ENCODE peak calls at places on chromosomes 13 and 19, in six cellular contexts. One of them, this sample, is unnamed.

GRCh38 chr19:1266818-1267440 is 2.2 kb upstream of the CIRBP start:
- DNase-seq in stimulated activated CD8-positive, alpha-beta memory T cell treated with anti-CD3 and anti-CD28 coated beads, Interleukin-2, amount 100 ng/mL, for 48 hours: peak; percentile 64
- DNase-seq in NCI-H1105: peak; percentile 33
- DNase-seq in WTC11: peak; percentile 79
- DNase-seq in mesendoderm: peak; percentile 55
- DNase-seq in cardiac muscle cell: peak; percentile 77
- DNase-seq in this sample: peak; percentile 68

GRCh38 chr13:51396352-51396751 is 56.5 kb downstream of the INTS6 start:
- DNase-seq in stimulated activated CD8-positive, alpha-beta memory T cell treated with anti-CD3 and anti-CD28 coated beads, Interleukin-2, amount 100 ng/mL, for 48 hours: no peak
- DNase-seq in NCI-H1105: no peak
- DNase-seq in WTC11: no peak
- DNase-seq in mesendoderm: no peak
- DNase-seq in cardiac muscle cell: no peak
- DNase-seq in this sample: no peak

GRCh38 chr19:611506-611869 is 21.8 kb downstream of the HCN2 start:
- DNase-seq in stimulated activated CD8-positive, alpha-beta memory T cell treated with anti-CD3 and anti-CD28 coated beads, Interleukin-2, amount 100 ng/mL, for 48 hours: peak; percentile 58
- DNase-seq in NCI-H1105: no peak
- DNase-seq in WTC11: no peak
- DNase-seq in mesendoderm: no peak
- DNase-seq in cardiac muscle cell: no peak
- DNase-seq in this sample: peak; percentile 38

GRCh38 chr19:13644648-13645047 is 119.7 kb upstream of the MRI1 start:
- DNase-seq in stimulated activated CD8-positive, alpha-beta memory T cell treated with anti-CD3 and anti-CD28 coated beads, Interleukin-2, amount 100 ng/mL, for 48 hours: no peak
- DNase-seq in NCI-H1105: no peak
- DNase-seq in WTC11: no peak
- DNase-seq in mesendoderm: peak; percentile 22
- DNase-seq in cardiac muscle cell: no peak
- DNase-seq in this sample: no peak

GRCh38 chr19:11995174-11995573 is 30.3 kb downstream of the ZNF763 start:
- DNase-seq in stimulated activated CD8-positive, alpha-beta memory T cell treated with anti-CD3 and anti-CD28 coated beads, Interleukin-2, amount 100 ng/mL, for 48 hours: no peak
- DNase-seq in NCI-H1105: no peak
- DNase-seq in WTC11: no peak
- DNase-seq in mesendoderm: peak; percentile 79
- DNase-seq in cardiac muscle cell: no peak
- DNase-seq in this sample: no peak

GRCh38 chr13:33188093-33188882 is 97.3 kb downstream of the STARD13 start:
- DNase-seq in stimulated activated CD8-positive, alpha-beta memory T cell treated with anti-CD3 and anti-CD28 coated beads, Interleukin-2, amount 100 ng/mL, for 48 hours: no peak
- DNase-seq in NCI-H1105: no peak
- DNase-seq in WTC11: no peak
- DNase-seq in mesendoderm: no peak
- DNase-seq in cardiac muscle cell: no peak
- DNase-seq in this sample: no peak

GRCh38 chr13:48477191-48477855 is 55.6 kb downstream of the RCBTB2 start:
- DNase-seq in stimulated activated CD8-positive, alpha-beta memory T cell treated with anti-CD3 and anti-CD28 coated beads, Interleukin-2, amount 100 ng/mL, for 48 hours: no peak
- DNase-seq in NCI-H1105: no peak
- DNase-seq in WTC11: no peak
- DNase-seq in mesendoderm: no peak
- DNase-seq in cardiac muscle cell: no peak
- DNase-seq in this sample: no peak

GRCh38 chr13:44818428-44818827 is 170.8 kb downstream of the NUFIP1 start:
- DNase-seq in stimulated activated CD8-positive, alpha-beta memory T cell treated with anti-CD3 and anti-CD28 coated beads, Interleukin-2, amount 100 ng/mL, for 48 hours: no peak
- DNase-seq in NCI-H1105: no peak
- DNase-seq in WTC11: no peak
- DNase-seq in mesendoderm: peak; percentile 93
- DNase-seq in cardiac muscle cell: peak; percentile 20
- DNase-seq in this sample: peak; percentile 46

GRCh38 chr19:8490873-8491272 is 11.6 kb downstream of the PRAM1 start:
- DNase-seq in stimulated activated CD8-positive, alpha-beta memory T cell treated with anti-CD3 and anti-CD28 coated beads, Interleukin-2, amount 100 ng/mL, for 48 hours: no peak
- DNase-seq in NCI-H1105: no peak
- DNase-seq in WTC11: no peak
- DNase-seq in mesendoderm: no peak
- DNase-seq in cardiac muscle cell: no peak
- DNase-seq in this sample: no peak

GRCh38 chr19:982567-983170 is 1.5 kb upstream of the WDR18 start:
- DNase-seq in stimulated activated CD8-positive, alpha-beta memory T cell treated with anti-CD3 and anti-CD28 coated beads, Interleukin-2, amount 100 ng/mL, for 48 hours: peak; percentile 74
- DNase-seq in NCI-H1105: peak; percentile 50
- DNase-seq in WTC11: peak; percentile 86
- DNase-seq in mesendoderm: peak; percentile 70
- DNase-seq in cardiac muscle cell: peak; percentile 84
- DNase-seq in this sample: peak; percentile 67

GRCh38 chr13:46179576-46180368 is 2.2 kb downstream of the LCP1 start:
- DNase-seq in stimulated activated CD8-positive, alpha-beta memory T cell treated with anti-CD3 and anti-CD28 coated beads, Interleukin-2, amount 100 ng/mL, for 48 hours: peak; percentile 62
- DNase-seq in NCI-H1105: no peak
- DNase-seq in WTC11: no peak
- DNase-seq in mesendoderm: no peak
- DNase-seq in cardiac muscle cell: no peak
- DNase-seq in this sample: no peak

GRCh38 chr13:81551036-81551435 is 1210.1 kb upstream of the SPRY2 start:
- DNase-seq in stimulated activated CD8-positive, alpha-beta memory T cell treated with anti-CD3 and anti-CD28 coated beads, Interleukin-2, amount 100 ng/mL, for 48 hours: no peak
- DNase-seq in NCI-H1105: no peak
- DNase-seq in WTC11: no peak
- DNase-seq in mesendoderm: no peak
- DNase-seq in cardiac muscle cell: no peak
- DNase-seq in this sample: no peak

GRCh38 chr13:51958217-51958547 is 53.1 kb downstream of the ATP7B start:
- DNase-seq in stimulated activated CD8-positive, alpha-beta memory T cell treated with anti-CD3 and anti-CD28 coated beads, Interleukin-2, amount 100 ng/mL, for 48 hours: no peak
- DNase-seq in NCI-H1105: no peak
- DNase-seq in WTC11: no peak
- DNase-seq in mesendoderm: peak; percentile 10
- DNase-seq in cardiac muscle cell: no peak
- DNase-seq in this sample: no peak

GRCh38 chr19:4199699-4200293 is 17.3 kb downstream of the ANKRD24 start:
- DNase-seq in stimulated activated CD8-positive, alpha-beta memory T cell treated with anti-CD3 and anti-CD28 coated beads, Interleukin-2, amount 100 ng/mL, for 48 hours: no peak
- DNase-seq in NCI-H1105: peak; percentile 33
- DNase-seq in WTC11: peak; percentile 75
- DNase-seq in mesendoderm: no peak
- DNase-seq in cardiac muscle cell: no peak
- DNase-seq in this sample: no peak

GRCh38 chr19:14473073-14473790 is 1.9 kb downstream of the PTGER1 start:
- DNase-seq in stimulated activated CD8-positive, alpha-beta memory T cell treated with anti-CD3 and anti-CD28 coated beads, Interleukin-2, amount 100 ng/mL, for 48 hours: no peak
- DNase-seq in NCI-H1105: no peak
- DNase-seq in WTC11: peak; percentile 46
- DNase-seq in mesendoderm: no peak
- DNase-seq in cardiac muscle cell: no peak
- DNase-seq in this sample: no peak

GRCh38 chr13:25062479-25062878 is 33.5 kb upstream of the PABPC3 start:
- DNase-seq in stimulated activated CD8-positive, alpha-beta memory T cell treated with anti-CD3 and anti-CD28 coated beads, Interleukin-2, amount 100 ng/mL, for 48 hours: no peak
- DNase-seq in NCI-H1105: no peak
- DNase-seq in WTC11: no peak
- DNase-seq in mesendoderm: peak; percentile 41
- DNase-seq in cardiac muscle cell: no peak
- DNase-seq in this sample: no peak

GRCh38 chr19:11560404-11560988 is 1.5 kb upstream of the ELOF1 start:
- DNase-seq in stimulated activated CD8-positive, alpha-beta memory T cell treated with anti-CD3 and anti-CD28 coated beads, Interleukin-2, amount 100 ng/mL, for 48 hours: no peak
- DNase-seq in NCI-H1105: peak; percentile 74
- DNase-seq in WTC11: peak; percentile 66
- DNase-seq in mesendoderm: peak; percentile 89
- DNase-seq in cardiac muscle cell: peak; percentile 88
- DNase-seq in this sample: peak; percentile 79

GRCh38 chr13:77034883-77035282 is 7.9 kb upstream of the FBXL3 start:
- DNase-seq in stimulated activated CD8-positive, alpha-beta memory T cell treated with anti-CD3 and anti-CD28 coated beads, Interleukin-2, amount 100 ng/mL, for 48 hours: no peak
- DNase-seq in NCI-H1105: no peak
- DNase-seq in WTC11: no peak
- DNase-seq in mesendoderm: no peak
- DNase-seq in cardiac muscle cell: no peak
- DNase-seq in this sample: no peak

GRCh38 chr13:113805431-113806103 is 46.5 kb downstream of the TMEM255B start:
- DNase-seq in stimulated activated CD8-positive, alpha-beta memory T cell treated with anti-CD3 and anti-CD28 coated beads, Interleukin-2, amount 100 ng/mL, for 48 hours: no peak
- DNase-seq in NCI-H1105: no peak
- DNase-seq in WTC11: peak; percentile 4
- DNase-seq in mesendoderm: no peak
- DNase-seq in cardiac muscle cell: no peak
- DNase-seq in this sample: no peak

GRCh38 chr13:67299731-67300130 is 69.6 kb upstream of the PCDH9 start:
- DNase-seq in stimulated activated CD8-positive, alpha-beta memory T cell treated with anti-CD3 and anti-CD28 coated beads, Interleukin-2, amount 100 ng/mL, for 48 hours: no peak
- DNase-seq in NCI-H1105: no peak
- DNase-seq in WTC11: no peak
- DNase-seq in mesendoderm: no peak
- DNase-seq in cardiac muscle cell: no peak
- DNase-seq in this sample: no peak

GRCh38 chr19:41876847-41877489 is at the start of gene CD79A:
- DNase-seq in stimulated activated CD8-positive, alpha-beta memory T cell treated with anti-CD3 and anti-CD28 coated beads, Interleukin-2, amount 100 ng/mL, for 48 hours: no peak
- DNase-seq in NCI-H1105: no peak
- DNase-seq in WTC11: no peak
- DNase-seq in mesendoderm: no peak
- DNase-seq in cardiac muscle cell: no peak
- DNase-seq in this sample: no peak

GRCh38 chr19:54439174-54439851 is 9.7 kb upstream of the LENG8 start:
- DNase-seq in stimulated activated CD8-positive, alpha-beta memory T cell treated with anti-CD3 and anti-CD28 coated beads, Interleukin-2, amount 100 ng/mL, for 48 hours: no peak
- DNase-seq in NCI-H1105: no peak
- DNase-seq in WTC11: peak; percentile 79
- DNase-seq in mesendoderm: peak; percentile 85
- DNase-seq in cardiac muscle cell: peak; percentile 70
- DNase-seq in this sample: peak; percentile 69

GRCh38 chr13:28455580-28456194 is 39.2 kb downstream of the FLT1 start:
- DNase-seq in stimulated activated CD8-positive, alpha-beta memory T cell treated with anti-CD3 and anti-CD28 coated beads, Interleukin-2, amount 100 ng/mL, for 48 hours: no peak
- DNase-seq in NCI-H1105: no peak
- DNase-seq in WTC11: no peak
- DNase-seq in mesendoderm: no peak
- DNase-seq in cardiac muscle cell: no peak
- DNase-seq in this sample: no peak

GRCh38 chr19:17969096-17969792 is 2.3 kb downstream of the KCNN1 start:
- DNase-seq in stimulated activated CD8-positive, alpha-beta memory T cell treated with anti-CD3 and anti-CD28 coated beads, Interleukin-2, amount 100 ng/mL, for 48 hours: no peak
- DNase-seq in NCI-H1105: no peak
- DNase-seq in WTC11: no peak
- DNase-seq in mesendoderm: no peak
- DNase-seq in cardiac muscle cell: no peak
- DNase-seq in this sample: no peak

GRCh38 chr19:33558846-33559245 is 37.3 kb upstream of the PEPD start:
- DNase-seq in stimulated activated CD8-positive, alpha-beta memory T cell treated with anti-CD3 and anti-CD28 coated beads, Interleukin-2, amount 100 ng/mL, for 48 hours: no peak
- DNase-seq in NCI-H1105: no peak
- DNase-seq in WTC11: no peak
- DNase-seq in mesendoderm: no peak
- DNase-seq in cardiac muscle cell: no peak
- DNase-seq in this sample: no peak

GRCh38 chr13:37503287-37503686 is 95.3 kb downstream of the POSTN start:
- DNase-seq in stimulated activated CD8-positive, alpha-beta memory T cell treated with anti-CD3 and anti-CD28 coated beads, Interleukin-2, amount 100 ng/mL, for 48 hours: no peak
- DNase-seq in NCI-H1105: no peak
- DNase-seq in WTC11: no peak
- DNase-seq in mesendoderm: no peak
- DNase-seq in cardiac muscle cell: no peak
- DNase-seq in this sample: no peak

This sample was measured in WERI-Rb-1.